ENCODE peak calls at places on chromosomes 13 and 19, in six cellular contexts. W, C, U, S, B and J are unnamed samples.

GRCh38 chr13:108003626-108004025 is 211.7 kb downstream of the LIG4 start:
- DNase-seq in S (no peak), C (no peak), W (no peak), B (no peak), U (no peak), J (no peak)

GRCh38 chr13:51148952-51149573 is 38.0 kb upstream of the C13orf42 start:
- DNase-seq in B (no peak), C (peak), U (peak), S (peak), W (peak), J (peak)

GRCh38 chr19:35908010-35908441 is at the start of gene TYROBP:
- DNase-seq in B (no peak), S (no peak), C (no peak), U (no peak), W (no peak), J (no peak)

GRCh38 chr19:58182577-58182988 is 278 bp upstream of the ZNF274 start:
- DNase-seq in S (no peak), C (no peak), W (no peak), U (no peak), B (no peak), J (no peak)

GRCh38 chr13:113046883-113047244 is 58.7 kb upstream of the F7 start:
- DNase-seq in B (no peak), S (no peak), U (no peak), C (no peak), W (no peak), J (no peak)

GRCh38 chr19:18780631-18781030 is 10.5 kb downstream of the COMP start:
- DNase-seq in B (no peak), S (no peak), W (no peak), C (no peak), U (no peak), J (no peak)

GRCh38 chr13:103140001-103140671 is 73.9 kb upstream of the SLC10A2 start:
- DNase-seq in U (no peak), S (no peak), W (peak), C (peak), B (peak), J (no peak)

GRCh38 chr13:48817166-48817802 is 158.4 kb upstream of the FNDC3A start:
- DNase-seq in C (no peak), S (no peak), W (no peak), U (no peak), B (no peak), J (no peak)

GRCh38 chr13:48449656-48450055 is 36.7 kb upstream of the LPAR6 start:
- DNase-seq in C (no peak), B (no peak), U (no peak), S (no peak), W (no peak), J (peak)

GRCh38 chr19:21158523-21159135 is 16.8 kb downstream of the ZNF431 start:
- DNase-seq in B (no peak), S (no peak), W (no peak), U (no peak), C (peak), J (peak)

GRCh38 chr13:40653558-40654318 is 12.7 kb downstream of the FOXO1 start:
- DNase-seq in W (no peak), C (peak), S (no peak), U (no peak), B (no peak), J (no peak)

GRCh38 chr19:2475018-2475701 is 767 bp upstream of the GADD45B start:
- DNase-seq in S (no peak), U (no peak), C (peak), W (no peak), B (peak), J (peak)

GRCh38 chr13:102707465-102707864 is 12.6 kb upstream of the METTL21C start:
- DNase-seq in U (no peak), W (no peak), B (peak), C (peak), S (no peak), J (peak)

GRCh38 chr19:50861496-50862286 is 7.0 kb downstream of the KLK3 start:
- DNase-seq in C (no peak), S (no peak), W (no peak), B (no peak), U (no peak), J (no peak)

GRCh38 chr19:55226788-55227187 is 1.8 kb downstream of the TMEM86B start:
- DNase-seq in B (no peak), S (no peak), U (no peak), W (peak), C (no peak), J (no peak)

GRCh38 chr13:113086031-113086750 is 19.4 kb upstream of the F7 start:
- DNase-seq in B (no peak), S (no peak), W (peak), U (no peak), C (no peak), J (peak)

GRCh38 chr19:40806385-40807146 is 7.6 kb downstream of the EGLN2 start:
- DNase-seq in C (peak), W (peak), B (peak), U (peak), S (peak), J (peak)

GRCh38 chr19:15378529-15379082 is 981 bp downstream of the AKAP8 start:
- DNase-seq in W (no peak), S (no peak), B (peak), C (peak), U (peak), J (peak)

GRCh38 chr19:45512881-45513483 is 5.7 kb downstream of the VASP start:
- DNase-seq in W (no peak), B (no peak), U (no peak), C (no peak), S (no peak), J (no peak)

GRCh38 chr13:23558675-23559536 is 11.3 kb upstream of the TNFRSF19 start:
- DNase-seq in U (no peak), B (peak), W (no peak), S (no peak), C (peak), J (peak)

GRCh38 chr19:13537454-13537853 is 31.2 kb upstream of the CACNA1A start:
- DNase-seq in U (no peak), B (no peak), C (no peak), W (peak), S (no peak), J (no peak)

GRCh38 chr19:49814010-49814409 is 918 bp upstream of the FUZ start:
- DNase-seq in U (no peak), W (no peak), C (no peak), S (no peak), B (no peak), J (no peak)

GRCh38 chr19:32702010-32702409 is 10.4 kb downstream of the NUDT19 start:
- DNase-seq in S (no peak), U (no peak), C (no peak), W (no peak), B (no peak), J (no peak)

GRCh38 chr13:34863360-34864135 is 78.5 kb upstream of the NBEA start:
- DNase-seq in U (no peak), W (no peak), B (peak), C (peak), S (no peak), J (peak)

GRCh38 chr13:75038315-75038881 is 443.6 kb downstream of the TBC1D4 start:
- DNase-seq in S (no peak), B (no peak), C (no peak), U (no peak), W (no peak), J (no peak)
- H3K14ac ChIP-seq in S (no peak), B (no peak), C (no peak), U (no peak), W (no peak), J (no peak)

GRCh38 chr13:77233159-77233558 is 93.7 kb downstream of the MYCBP2 start:
- DNase-seq in W (no peak), C (no peak), S (no peak), B (no peak), U (no peak), J (no peak)

GRCh38 chr13:77225946-77226345 is 100.9 kb downstream of the MYCBP2 start:
- DNase-seq in B (no peak), U (no peak), W (no peak), C (no peak), S (no peak), J (no peak)

GRCh38 chr13:77235456-77236022 is 91.4 kb downstream of the MYCBP2 start:
- DNase-seq in S (no peak), U (no peak), B (no peak), C (no peak), W (no peak), J (no peak)

DNA sequence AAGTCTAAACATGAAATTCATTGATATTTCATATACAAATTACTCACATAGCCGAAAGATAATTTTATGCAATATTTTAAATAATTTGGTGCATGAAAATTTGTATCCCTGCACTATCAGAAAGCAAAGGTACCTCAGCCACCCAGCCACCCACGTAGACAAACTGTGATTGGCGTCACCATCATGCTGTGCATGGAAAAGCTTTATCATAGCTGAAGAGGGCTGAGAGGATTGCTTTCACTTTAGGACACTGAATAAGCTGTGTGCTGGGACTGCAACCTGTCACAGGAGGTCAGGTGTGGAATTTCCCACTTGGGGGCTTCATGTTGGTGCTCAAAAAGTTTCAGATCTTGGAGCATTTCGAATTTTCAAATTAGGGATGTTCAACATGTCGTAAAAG is 96.3 kb downstream of the MYCBP2 start:
- DNase-seq in W (no peak), B (no peak), U (no peak), C (no peak), S (no peak), J (no peak)
- H3K14ac ChIP-seq in W (no peak), B (no peak), U (no peak), C (no peak), S (no peak), J (no peak)

GRCh38 chr19:7267792-7268736 is 26.1 kb downstream of the INSR start:
- DNase-seq in U (no peak), S (no peak), W (no peak), B (peak), C (no peak), J (no peak)

GRCh38 chr19:7268737-7269098 is 25.5 kb downstream of the INSR start:
- DNase-seq in S (no peak), B (no peak), C (no peak), U (no peak), W (no peak), J (no peak)

DNA sequence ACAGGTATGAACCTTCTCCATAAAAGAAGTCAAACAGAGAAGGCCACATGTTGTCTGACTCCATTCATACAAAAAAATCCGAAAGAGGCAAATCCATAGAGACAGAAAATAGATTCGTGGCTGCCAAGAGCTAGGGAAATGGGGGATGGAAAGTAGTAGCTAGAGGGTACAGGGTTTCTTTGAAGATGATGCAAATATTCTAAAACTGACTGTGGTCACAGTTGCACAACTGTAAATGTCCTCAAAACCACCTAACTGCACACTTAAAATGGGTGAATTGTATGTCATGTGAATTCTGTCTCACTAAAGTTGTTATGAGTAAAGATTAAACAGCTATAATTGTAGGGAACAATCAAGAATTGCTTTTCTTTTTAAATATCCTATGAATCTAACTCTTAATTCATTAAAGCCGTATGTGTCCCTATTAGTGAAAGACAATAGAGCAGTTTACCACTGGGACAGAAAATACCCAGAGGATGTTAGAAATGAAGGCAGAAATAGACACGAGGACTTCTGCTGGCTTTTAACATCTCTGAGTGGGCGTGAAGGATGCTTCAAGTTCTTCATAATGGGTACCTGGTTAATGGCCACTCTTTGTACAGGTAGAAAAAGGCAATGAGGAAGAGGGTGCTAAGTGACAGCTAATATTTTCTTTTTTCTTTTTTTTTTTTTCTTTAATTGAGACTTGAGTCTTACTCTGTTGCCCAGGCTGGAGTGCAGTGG is 21.2 kb downstream of the INSR start:
- DNase-seq in S (no peak), W (no peak), B (no peak), U (no peak), C (no peak), J (no peak)
- H3K14ac ChIP-seq in S (no peak), W (no peak), B (no peak), U (no peak), C (no peak), J (no peak)

GRCh38 chr13:99692854-99693253 is 191.6 kb downstream of the TM9SF2 start:
- DNase-seq in C (no peak), S (no peak), W (no peak), U (no peak), B (no peak), J (no peak)
- H3K14ac ChIP-seq in C (no peak), S (no peak), W (no peak), U (no peak), B (no peak), J (no peak)

DNA sequence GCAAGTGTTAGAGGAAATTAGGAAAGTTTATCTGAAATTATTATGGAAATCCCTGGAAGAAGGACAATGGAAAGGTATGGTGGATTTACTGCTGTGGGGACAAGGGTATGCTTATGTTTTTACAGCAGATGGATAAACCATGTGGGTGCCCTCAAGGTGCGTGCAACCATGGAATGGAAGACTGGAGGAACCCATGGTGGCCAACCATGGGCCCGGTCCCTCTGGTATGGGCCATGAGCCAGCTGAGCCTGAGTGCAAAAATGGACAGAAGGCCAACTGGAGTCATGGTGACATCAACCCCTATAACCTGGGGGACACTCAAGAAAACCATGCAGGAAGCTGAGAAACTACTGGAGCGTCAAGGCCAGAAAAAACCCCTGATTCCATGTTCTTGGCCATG is 46.1 kb upstream of the ZNF726 start:
- DNase-seq in B (no peak), W (no peak), S (no peak), C (no peak), U (no peak), J (no peak)
- H3K14ac ChIP-seq in B (no peak), W (no peak), S (no peak), C (no peak), U (no peak), J (no peak)

DNA sequence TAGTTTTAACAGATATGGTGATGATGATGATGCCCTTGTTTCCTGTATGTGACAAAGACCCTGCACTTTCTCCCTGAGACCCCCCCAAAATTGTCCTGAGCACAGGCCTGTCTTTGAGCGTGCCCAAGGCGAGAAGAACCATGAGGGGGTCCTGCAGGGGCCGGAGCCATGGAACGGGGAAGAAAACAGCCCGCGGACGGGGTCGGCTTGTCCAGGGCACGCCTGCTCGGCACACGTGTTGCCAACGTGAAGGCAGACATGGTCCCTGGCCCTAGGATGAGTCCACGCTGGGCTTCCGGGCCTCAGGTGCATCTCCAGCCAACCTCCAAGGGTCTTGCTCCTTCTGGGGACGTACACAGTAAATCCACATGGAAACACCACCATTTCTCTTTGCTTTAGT is 90.8 kb downstream of the SLC7A1 start:
- DNase-seq in W (no peak), B (no peak), C (no peak), U (no peak), S (no peak), J (no peak)
- H3K14ac ChIP-seq in W (no peak), B (no peak), C (no peak), U (no peak), S (no peak), J (no peak)

GRCh38 chr13:43805071-43805468 is 18.3 kb upstream of the ENOX1 start:
- DNase-seq in U (no peak), B (peak), S (no peak), W (no peak), C (peak), J (peak)
- H3K14ac ChIP-seq in U (no peak), B (no peak), S (no peak), W (no peak), C (no peak), J (peak)

GRCh38 chr19:39497850-39498261 is 891 bp upstream of the DLL3 start:
- DNase-seq in U (peak), S (no peak), W (peak), B (no peak), C (peak), J (peak)

GRCh38 chr19:39496063-39496462 is 2.7 kb upstream of the DLL3 start:
- DNase-seq in U (no peak), S (no peak), W (no peak), C (no peak), B (no peak), J (no peak)

GRCh38 chr19:39492225-39492624 is 6.5 kb upstream of the DLL3 start:
- DNase-seq in B (no peak), U (no peak), S (no peak), C (no peak), W (no peak), J (no peak)

GRCh38 chr19:39494661-39495060 is 4.1 kb upstream of the DLL3 start:
- DNase-seq in S (no peak), B (no peak), C (no peak), U (no peak), W (no peak), J (no peak)

DNA sequence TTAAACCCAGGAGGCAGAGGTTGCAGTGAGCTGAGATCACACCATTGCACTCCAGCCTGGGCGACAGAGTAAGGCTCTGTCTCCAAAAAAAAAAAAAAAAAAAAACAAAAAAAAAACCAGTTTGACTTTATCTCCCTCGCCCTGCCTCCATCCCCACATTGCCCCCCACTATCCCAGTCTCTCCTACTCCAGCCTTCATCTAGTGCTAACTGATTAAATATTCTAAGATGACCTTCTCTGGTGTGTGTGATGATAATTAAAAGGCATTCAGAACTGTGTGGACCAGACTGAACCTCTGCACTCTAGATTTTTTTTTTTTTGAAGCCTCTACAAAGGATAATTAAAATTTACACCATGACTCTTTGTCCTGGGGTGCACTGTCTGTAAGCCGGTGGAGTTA is 6.0 kb upstream of the DLL3 start:
- DNase-seq in U (no peak), B (no peak), C (no peak), S (no peak), W (no peak), J (no peak)
- H3K14ac ChIP-seq in U (no peak), B (no peak), C (no peak), S (no peak), W (no peak), J (no peak)

GRCh38 chr19:16621165-16621800 is 6.7 kb downstream of the MED26 start:
- DNase-seq in C (no peak), U (no peak), B (peak), S (no peak), W (no peak), J (no peak)
- H3K14ac ChIP-seq in C (no peak), U (no peak), B (no peak), S (no peak), W (no peak), J (no peak)